ENCODE peak calls at places on chromosomes 1 and 21, in five cellular contexts. J is suprapubic skin, U is fibroblast of lung, B is AG09309, V is lung. L is an unnamed sample.
A peak's percentile ranks its signal among the peaks of the same experiment; 100 is the strongest.

GRCh38 chr1:143717434-143717833 is 254.4 kb downstream of the FAM72C start:
- DNase-seq in J (no peak), U (no peak), B (no peak), V (no peak), L (no peak)

GRCh38 chr1:241077386-241078147 is 279.4 kb downstream of the RGS7 start:
- DNase-seq in J (no peak), U (no peak), B (no peak), V (no peak), L (no peak)

GRCh38 chr1:108801101-108801500 is 54.6 kb downstream of the STXBP3 start:
- DNase-seq in J (no peak), U (peak; percentile 35), B (no peak), V (no peak), L (no peak)

GRCh38 chr1:91707114-91707889 is 178.6 kb downstream of the TGFBR3 start:
- DNase-seq in J (no peak), U (no peak), B (no peak), V (no peak), L (no peak)

GRCh38 chr1:241240084-241240483 is 116.9 kb downstream of the RGS7 start:
- DNase-seq in J (no peak), U (no peak), B (no peak), V (no peak), L (no peak)

GRCh38 chr1:81584398-81584797 is 216.3 kb upstream of the ADGRL2 start:
- DNase-seq in J (no peak), U (no peak), B (no peak), V (no peak), L (no peak)

GRCh38 chr1:16048573-16049189 is 5.1 kb downstream of the CLCNKB start:
- DNase-seq in J (no peak), U (peak; percentile 46), B (no peak), V (peak; percentile 66), L (no peak)

GRCh38 chr1:14994841-14995437 is 158.6 kb upstream of the TMEM51 start:
- DNase-seq in J (no peak), U (no peak), B (no peak), V (no peak), L (no peak)

GRCh38 chr1:204673217-204673608 is 12.3 kb downstream of the LRRN2 start:
- DNase-seq in J (no peak), U (no peak), B (no peak), V (no peak), L (no peak)

GRCh38 chr1:245512181-245512888 is 357.6 kb downstream of the KIF26B start:
- DNase-seq in J (no peak), U (peak; percentile 48), B (no peak), V (no peak), L (no peak)

GRCh38 chr1:2840036-2840809 is 38.7 kb upstream of the TTC34 start:
- DNase-seq in J (no peak), U (no peak), B (no peak), V (no peak), L (no peak)

GRCh38 chr1:238341395-238341794 is 450.7 kb upstream of the ZP4 start:
- DNase-seq in J (no peak), U (no peak), B (no peak), V (no peak), L (no peak)

GRCh38 chr1:245542365-245542764 is 387.6 kb downstream of the KIF26B start:
- DNase-seq in J (no peak), U (no peak), B (no peak), V (no peak), L (no peak)

GRCh38 chr21:46001821-46002681 is 20.5 kb downstream of the COL6A1 start:
- DNase-seq in J (no peak), U (no peak), B (no peak), V (peak; percentile 26), L (no peak)

GRCh38 chr1:60865146-60865545 is 217.2 kb upstream of the NFIA start:
- DNase-seq in J (no peak), U (no peak), B (no peak), V (no peak), L (no peak)

GRCh38 chr21:32612075-32612998 is at the start of gene CFAP298:
- DNase-seq in J (peak; percentile 94), U (peak; percentile 96), B (peak; percentile 78), V (peak; percentile 91), L (peak; percentile 55)

GRCh38 chr21:17688912-17689874 is 76.5 kb upstream of the BTG3 start:
- DNase-seq in J (peak; percentile 66), U (peak; percentile 67), B (no peak), V (peak; percentile 45), L (no peak)

GRCh38 chr1:31396633-31397351 is 16.2 kb upstream of the SERINC2 start:
- DNase-seq in J (no peak), U (peak; percentile 91), B (peak; percentile 91), V (no peak), L (no peak)

GRCh38 chr1:31400393-31400792 is 12.6 kb upstream of the SERINC2 start:
- DNase-seq in J (no peak), U (peak; percentile 45), B (no peak), V (no peak), L (no peak)

GRCh38 chr1:31397360-31398095 is 15.5 kb upstream of the SERINC2 start:
- DNase-seq in J (no peak), U (peak; percentile 62), B (no peak), V (no peak), L (no peak)

GRCh38 chr1:31398246-31398645 is 14.8 kb upstream of the SERINC2 start:
- DNase-seq in J (no peak), U (no peak), B (no peak), V (no peak), L (no peak)

GRCh38 chr1:31401241-31401640 is 11.8 kb upstream of the SERINC2 start:
- DNase-seq in J (no peak), U (no peak), B (no peak), V (no peak), L (no peak)
- TF ChIP-seq CTCF in J (no peak), U (no peak), B (peak; percentile 14), V (no peak), L (no peak)

DNA sequence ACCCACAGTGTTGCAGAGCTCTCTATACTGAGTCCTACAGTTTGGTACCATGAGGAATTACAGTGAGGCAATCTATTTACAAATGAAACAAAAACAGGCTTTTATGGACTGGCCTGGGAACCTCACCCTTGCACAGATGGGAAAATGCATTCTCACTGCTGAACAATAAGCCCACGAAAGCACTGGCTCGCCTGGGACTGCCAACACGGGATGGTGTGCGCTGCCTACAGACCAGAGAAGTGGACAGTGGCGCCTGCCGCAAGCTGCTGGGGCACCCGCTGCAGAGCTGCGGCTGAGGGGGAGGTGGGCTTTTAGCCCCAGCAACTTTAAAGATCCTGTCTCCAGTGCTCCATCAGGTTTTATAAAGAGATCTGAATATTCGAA is 28.5 kb upstream of the ABCG1 start:
- DNase-seq in J (no peak), U (no peak), B (no peak), V (no peak), L (no peak)
- TF ChIP-seq CTCF in J (no peak), U (no peak), B (no peak), V (no peak), L (no peak)

DNA sequence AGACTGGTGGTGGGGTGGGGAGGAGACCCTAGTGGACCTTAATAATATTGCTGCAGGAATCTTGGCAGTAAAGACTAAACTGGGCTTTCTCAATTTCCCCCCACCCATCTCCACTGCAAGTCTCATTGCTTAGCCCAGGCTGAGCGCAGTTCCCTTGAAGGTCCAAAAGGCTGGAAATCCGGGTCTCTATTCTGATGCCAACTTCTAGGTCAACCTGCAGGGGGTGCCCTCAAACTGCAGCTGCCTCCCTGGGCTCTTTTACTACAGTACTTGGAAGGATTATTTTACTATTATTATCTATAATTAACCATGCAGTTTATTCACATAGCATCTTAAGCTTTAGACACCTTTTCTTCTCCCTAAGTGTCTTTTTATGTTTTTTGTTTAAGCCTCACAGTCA is 85.4 kb upstream of the WARS2 start:
- DNase-seq in J (no peak), U (no peak), B (no peak), V (no peak), L (no peak)
- TF ChIP-seq CTCF in J (no peak), U (no peak), B (no peak), V (no peak), L (no peak)

GRCh38 chr1:224068458-224068770 is 45.5 kb upstream of the FBXO28 start:
- DNase-seq in J (no peak), U (no peak), B (no peak), V (no peak), L (no peak)

GRCh38 chr1:224067207-224067606 is 46.7 kb upstream of the FBXO28 start:
- DNase-seq in J (no peak), U (no peak), B (no peak), V (no peak), L (no peak)

GRCh38 chr1:224067621-224068457 is 46.1 kb upstream of the FBXO28 start:
- DNase-seq in J (no peak), U (peak; percentile 49), B (no peak), V (no peak), L (no peak)

GRCh38 chr1:224064150-224064549 is 49.8 kb upstream of the FBXO28 start:
- DNase-seq in J (no peak), U (no peak), B (no peak), V (no peak), L (no peak)

GRCh38 chr1:224065455-224065854 is 48.5 kb upstream of the FBXO28 start:
- DNase-seq in J (no peak), U (peak; percentile 59), B (no peak), V (no peak), L (no peak)
- TF ChIP-seq CTCF in J (no peak), U (no peak), B (no peak), V (no peak), L (no peak)

DNA sequence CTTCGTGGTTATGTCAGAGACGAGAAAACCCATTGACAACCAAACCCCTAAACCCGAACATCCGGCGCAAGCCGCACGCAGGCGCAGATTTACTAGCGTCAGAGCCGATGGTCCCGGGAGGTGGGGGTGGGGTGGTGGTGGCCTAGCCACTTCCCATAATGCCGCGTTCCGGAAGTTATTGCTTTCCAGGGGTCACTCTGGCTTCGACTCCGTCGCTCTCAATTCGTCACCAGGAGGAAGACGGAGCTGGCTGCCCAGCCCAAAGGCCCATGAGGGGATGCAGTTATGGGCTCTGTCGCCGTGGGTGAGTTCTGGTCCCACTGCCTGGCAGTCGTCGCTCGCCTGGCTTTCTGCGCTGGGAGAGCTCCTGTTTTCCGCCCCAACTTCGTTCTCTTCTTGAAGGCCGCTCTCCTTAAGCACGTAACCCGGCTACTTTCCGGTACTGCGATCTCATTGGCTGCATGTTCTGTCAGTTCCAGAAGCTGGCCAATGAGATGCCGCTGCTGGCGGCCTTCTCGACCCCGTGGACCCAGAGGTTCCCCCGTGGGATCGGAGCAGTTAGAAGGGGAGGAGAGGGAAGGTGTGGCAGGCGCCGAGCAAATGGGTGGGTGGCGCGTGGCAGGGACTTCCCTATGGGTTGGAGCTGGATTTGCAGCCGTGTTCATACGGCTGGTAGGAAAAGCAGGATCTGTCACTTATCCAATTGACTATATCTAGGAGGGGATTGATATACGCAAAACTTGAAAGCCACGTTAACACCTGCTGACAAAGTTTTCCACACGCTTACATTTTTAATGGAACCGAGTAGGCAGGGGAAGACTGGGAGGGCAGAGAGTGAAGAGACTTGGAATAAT is at the start of gene USP16:
- DNase-seq in J (peak; percentile 97), U (peak; percentile 100), B (peak; percentile 99), V (peak; percentile 96), L (peak; percentile 88)
- TF ChIP-seq CTCF in J (peak; percentile 35), U (no peak), B (peak; percentile 21), V (no peak), L (no peak)

GRCh38 chr1:229136817-229137216 is 134.1 kb upstream of the RAB4A start:
- DNase-seq in J (no peak), U (no peak), B (no peak), V (no peak), L (no peak)
- TF ChIP-seq CTCF in J (no peak), U (no peak), B (no peak), V (no peak), L (no peak)

GRCh38 chr1:166083887-166084286 is 82.9 kb downstream of the FAM78B start:
- DNase-seq in J (no peak), U (peak; percentile 27), B (no peak), V (no peak), L (no peak)
- TF ChIP-seq CTCF in J (no peak), U (no peak), B (no peak), V (no peak), L (no peak)

GRCh38 chr1:23081376-23081775 is 62.1 kb downstream of the KDM1A start:
- DNase-seq in J (no peak), U (no peak), B (no peak), V (no peak), L (no peak)
- TF ChIP-seq CTCF in J (no peak), U (peak; percentile 8), B (no peak), V (no peak), L (no peak)